ENCODE peak calls at places on chromosomes 13 and 19, in nine cellular contexts. One of them, this sample, is unnamed.
A peak's percentile ranks its signal among the peaks of the same experiment; 100 is the strongest.

GRCh38 chr19:18783958-18784785 is 6.9 kb downstream of the COMP start:
- DNase-seq in AG04450: no peak
- DNase-seq in GM23338: no peak
- DNase-seq in LNCaP clone FGC: no peak
- DNase-seq in neuronal stem cell: no peak
- DNase-seq in BE2C: no peak
- DNase-seq in fibroblast of mammary gland: no peak
- DNase-seq in GM23248: no peak
- DNase-seq in CD8-positive, alpha-beta memory T cell: no peak
- DNase-seq in this sample: no peak

GRCh38 chr19:52603558-52604207 is 33.6 kb downstream of the ZNF701 start:
- DNase-seq in AG04450: no peak
- DNase-seq in GM23338: no peak
- DNase-seq in LNCaP clone FGC: no peak
- DNase-seq in neuronal stem cell: no peak
- DNase-seq in BE2C: no peak
- DNase-seq in fibroblast of mammary gland: peak; percentile 82
- DNase-seq in GM23248: peak; percentile 54
- DNase-seq in CD8-positive, alpha-beta memory T cell: no peak
- DNase-seq in this sample: no peak

GRCh38 chr13:96662036-96662435 is 332.2 kb downstream of the OXGR1 start:
- DNase-seq in AG04450: no peak
- DNase-seq in GM23338: no peak
- DNase-seq in LNCaP clone FGC: no peak
- DNase-seq in neuronal stem cell: no peak
- DNase-seq in BE2C: no peak
- DNase-seq in fibroblast of mammary gland: peak; percentile 53
- DNase-seq in GM23248: peak; percentile 8
- DNase-seq in CD8-positive, alpha-beta memory T cell: no peak
- DNase-seq in this sample: no peak

GRCh38 chr13:110137677-110138008 is 169.3 kb downstream of the COL4A1 start:
- DNase-seq in AG04450: no peak
- DNase-seq in GM23338: no peak
- DNase-seq in LNCaP clone FGC: peak; percentile 31
- DNase-seq in neuronal stem cell: no peak
- DNase-seq in BE2C: no peak
- DNase-seq in fibroblast of mammary gland: peak; percentile 22
- DNase-seq in GM23248: peak; percentile 44
- DNase-seq in CD8-positive, alpha-beta memory T cell: no peak
- DNase-seq in this sample: no peak

GRCh38 chr19:2575734-2576481 is 100.0 kb downstream of the GADD45B start:
- DNase-seq in AG04450: peak; percentile 45
- DNase-seq in GM23338: no peak
- DNase-seq in LNCaP clone FGC: no peak
- DNase-seq in neuronal stem cell: no peak
- DNase-seq in BE2C: peak; percentile 73
- DNase-seq in fibroblast of mammary gland: peak; percentile 96
- DNase-seq in GM23248: peak; percentile 97
- DNase-seq in CD8-positive, alpha-beta memory T cell: no peak
- DNase-seq in this sample: no peak

GRCh38 chr13:98014766-98015165 is 61.3 kb downstream of the IPO5 start:
- DNase-seq in AG04450: peak; percentile 64
- DNase-seq in GM23338: no peak
- DNase-seq in LNCaP clone FGC: no peak
- DNase-seq in neuronal stem cell: no peak
- DNase-seq in BE2C: no peak
- DNase-seq in fibroblast of mammary gland: peak; percentile 79
- DNase-seq in GM23248: peak; percentile 93
- DNase-seq in CD8-positive, alpha-beta memory T cell: no peak
- DNase-seq in this sample: no peak

GRCh38 chr19:15112385-15112784 is 5.2 kb downstream of the SYDE1 start:
- DNase-seq in AG04450: no peak
- DNase-seq in GM23338: peak; percentile 75
- DNase-seq in LNCaP clone FGC: no peak
- DNase-seq in neuronal stem cell: no peak
- DNase-seq in BE2C: no peak
- DNase-seq in fibroblast of mammary gland: no peak
- DNase-seq in GM23248: peak; percentile 30
- DNase-seq in CD8-positive, alpha-beta memory T cell: no peak
- DNase-seq in this sample: no peak

GRCh38 chr19:36401475-36401874 is 17.0 kb downstream of the ZFP82 start:
- DNase-seq in AG04450: no peak
- DNase-seq in GM23338: no peak
- DNase-seq in LNCaP clone FGC: no peak
- DNase-seq in neuronal stem cell: no peak
- DNase-seq in BE2C: no peak
- DNase-seq in fibroblast of mammary gland: no peak
- DNase-seq in GM23248: no peak
- DNase-seq in CD8-positive, alpha-beta memory T cell: no peak
- DNase-seq in this sample: no peak

GRCh38 chr13:51361111-51361510 is 21.6 kb downstream of the SERPINE3 start:
- DNase-seq in AG04450: no peak
- DNase-seq in GM23338: no peak
- DNase-seq in LNCaP clone FGC: no peak
- DNase-seq in neuronal stem cell: no peak
- DNase-seq in BE2C: no peak
- DNase-seq in fibroblast of mammary gland: no peak
- DNase-seq in GM23248: no peak
- DNase-seq in CD8-positive, alpha-beta memory T cell: no peak
- DNase-seq in this sample: no peak

GRCh38 chr13:46063292-46063691 is 10.7 kb upstream of the ZC3H13 start:
- DNase-seq in AG04450: no peak
- DNase-seq in GM23338: no peak
- DNase-seq in LNCaP clone FGC: no peak
- DNase-seq in neuronal stem cell: no peak
- DNase-seq in BE2C: no peak
- DNase-seq in fibroblast of mammary gland: no peak
- DNase-seq in GM23248: no peak
- DNase-seq in CD8-positive, alpha-beta memory T cell: no peak
- DNase-seq in this sample: no peak

GRCh38 chr13:41652735-41653361 is 195.5 kb downstream of the RGCC start:
- DNase-seq in AG04450: peak; percentile 42
- DNase-seq in GM23338: peak; percentile 52
- DNase-seq in LNCaP clone FGC: peak; percentile 10
- DNase-seq in neuronal stem cell: peak; percentile 12
- DNase-seq in BE2C: peak; percentile 29
- DNase-seq in fibroblast of mammary gland: peak; percentile 80
- DNase-seq in GM23248: peak; percentile 80
- DNase-seq in CD8-positive, alpha-beta memory T cell: peak; percentile 2
- DNase-seq in this sample: no peak

GRCh38 chr13:104416973-104417372 is 1350.8 kb upstream of the SLC10A2 start:
- DNase-seq in AG04450: no peak
- DNase-seq in GM23338: no peak
- DNase-seq in LNCaP clone FGC: no peak
- DNase-seq in neuronal stem cell: no peak
- DNase-seq in BE2C: no peak
- DNase-seq in fibroblast of mammary gland: no peak
- DNase-seq in GM23248: no peak
- DNase-seq in CD8-positive, alpha-beta memory T cell: no peak
- DNase-seq in this sample: no peak

GRCh38 chr13:45162821-45163220 is 38.0 kb downstream of the KCTD4 start:
- DNase-seq in AG04450: peak; percentile 74
- DNase-seq in GM23338: no peak
- DNase-seq in LNCaP clone FGC: no peak
- DNase-seq in neuronal stem cell: no peak
- DNase-seq in BE2C: no peak
- DNase-seq in fibroblast of mammary gland: peak; percentile 94
- DNase-seq in GM23248: peak; percentile 93
- DNase-seq in CD8-positive, alpha-beta memory T cell: no peak
- DNase-seq in this sample: peak; percentile 86

GRCh38 chr13:108921238-108921637 is 291.8 kb downstream of the MYO16 start:
- DNase-seq in AG04450: no peak
- DNase-seq in GM23338: no peak
- DNase-seq in LNCaP clone FGC: no peak
- DNase-seq in neuronal stem cell: no peak
- DNase-seq in BE2C: no peak
- DNase-seq in fibroblast of mammary gland: no peak
- DNase-seq in GM23248: no peak
- DNase-seq in CD8-positive, alpha-beta memory T cell: no peak
- DNase-seq in this sample: no peak

GRCh38 chr13:51549050-51549449 is 35.2 kb upstream of the WDFY2 start:
- DNase-seq in AG04450: no peak
- DNase-seq in GM23338: no peak
- DNase-seq in LNCaP clone FGC: no peak
- DNase-seq in neuronal stem cell: no peak
- DNase-seq in BE2C: peak; percentile 17
- DNase-seq in fibroblast of mammary gland: no peak
- DNase-seq in GM23248: no peak
- DNase-seq in CD8-positive, alpha-beta memory T cell: no peak
- DNase-seq in this sample: no peak

GRCh38 chr13:94660695-94661324 is 51.5 kb downstream of the SOX21 start:
- DNase-seq in AG04450: no peak
- DNase-seq in GM23338: peak; percentile 75
- DNase-seq in LNCaP clone FGC: no peak
- DNase-seq in neuronal stem cell: no peak
- DNase-seq in BE2C: no peak
- DNase-seq in fibroblast of mammary gland: peak; percentile 43
- DNase-seq in GM23248: peak; percentile 43
- DNase-seq in CD8-positive, alpha-beta memory T cell: no peak
- DNase-seq in this sample: no peak

GRCh38 chr13:20461481-20461859 is 64.2 kb downstream of the CRYL1 start:
- DNase-seq in AG04450: no peak
- DNase-seq in GM23338: no peak
- DNase-seq in LNCaP clone FGC: no peak
- DNase-seq in neuronal stem cell: no peak
- DNase-seq in BE2C: no peak
- DNase-seq in fibroblast of mammary gland: peak; percentile 71
- DNase-seq in GM23248: peak; percentile 53
- DNase-seq in CD8-positive, alpha-beta memory T cell: no peak
- DNase-seq in this sample: no peak

GRCh38 chr13:20461860-20462532 is 63.7 kb downstream of the CRYL1 start:
- DNase-seq in AG04450: no peak
- DNase-seq in GM23338: peak; percentile 9
- DNase-seq in LNCaP clone FGC: no peak
- DNase-seq in neuronal stem cell: no peak
- DNase-seq in BE2C: no peak
- DNase-seq in fibroblast of mammary gland: no peak
- DNase-seq in GM23248: no peak
- DNase-seq in CD8-positive, alpha-beta memory T cell: no peak
- DNase-seq in this sample: no peak

GRCh38 chr13:20462533-20462915 is 63.1 kb downstream of the CRYL1 start:
- DNase-seq in AG04450: no peak
- DNase-seq in GM23338: peak; percentile 59
- DNase-seq in LNCaP clone FGC: no peak
- DNase-seq in neuronal stem cell: no peak
- DNase-seq in BE2C: no peak
- DNase-seq in fibroblast of mammary gland: no peak
- DNase-seq in GM23248: no peak
- DNase-seq in CD8-positive, alpha-beta memory T cell: no peak
- DNase-seq in this sample: no peak

GRCh38 chr13:20462921-20463320 is 62.7 kb downstream of the CRYL1 start:
- DNase-seq in AG04450: no peak
- DNase-seq in GM23338: no peak
- DNase-seq in LNCaP clone FGC: no peak
- DNase-seq in neuronal stem cell: no peak
- DNase-seq in BE2C: no peak
- DNase-seq in fibroblast of mammary gland: no peak
- DNase-seq in GM23248: no peak
- DNase-seq in CD8-positive, alpha-beta memory T cell: no peak
- DNase-seq in this sample: no peak

GRCh38 chr13:20465218-20465879 is 60.3 kb downstream of the CRYL1 start:
- DNase-seq in AG04450: no peak
- DNase-seq in GM23338: no peak
- DNase-seq in LNCaP clone FGC: peak; percentile 22
- DNase-seq in neuronal stem cell: no peak
- DNase-seq in BE2C: no peak
- DNase-seq in fibroblast of mammary gland: no peak
- DNase-seq in GM23248: peak; percentile 34
- DNase-seq in CD8-positive, alpha-beta memory T cell: no peak
- DNase-seq in this sample: no peak
- H3K4me3 ChIP-seq in AG04450: no peak overlapping the region
- H3K4me3 ChIP-seq in GM23338: no peak overlapping the region
- H3K4me3 ChIP-seq in LNCaP clone FGC: peak overlapping the region; percentile 17
- H3K4me3 ChIP-seq in neuronal stem cell: no peak overlapping the region
- H3K4me3 ChIP-seq in BE2C: no peak overlapping the region
- H3K4me3 ChIP-seq in fibroblast of mammary gland: no peak overlapping the region
- H3K4me3 ChIP-seq in GM23248: no peak overlapping the region
- H3K4me3 ChIP-seq in CD8-positive, alpha-beta memory T cell: no peak overlapping the region
- H3K4me3 ChIP-seq in this sample: no peak overlapping the region

DNA sequence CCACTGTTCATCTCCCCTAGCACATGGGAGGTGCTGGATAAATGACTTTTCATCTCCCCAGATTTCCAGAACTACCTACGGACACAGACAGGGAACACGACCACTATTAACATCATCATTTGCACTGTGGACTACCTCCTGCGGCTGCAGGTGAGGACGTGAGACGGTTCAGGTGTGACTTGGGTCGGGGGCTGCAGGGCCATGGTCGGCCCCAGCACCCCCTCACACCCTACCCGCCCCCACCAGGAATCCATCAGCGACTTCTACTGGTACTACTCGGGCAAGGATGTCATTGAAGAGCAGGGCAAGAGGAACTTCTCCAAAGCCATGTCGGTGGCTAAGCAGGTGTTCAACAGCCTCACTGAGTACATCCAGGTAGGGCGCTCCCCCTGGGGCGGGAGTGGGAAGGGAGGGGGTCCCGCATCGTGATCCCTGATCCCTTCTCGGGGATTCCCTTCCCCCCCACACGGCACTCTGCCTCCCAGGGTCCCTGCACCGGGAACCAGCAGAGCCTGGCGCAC is 74.4 kb downstream of the MAP4K1 start:
- DNase-seq in AG04450: no peak
- DNase-seq in GM23338: no peak
- DNase-seq in LNCaP clone FGC: no peak
- DNase-seq in neuronal stem cell: no peak
- DNase-seq in BE2C: no peak
- DNase-seq in fibroblast of mammary gland: no peak
- DNase-seq in GM23248: no peak
- DNase-seq in CD8-positive, alpha-beta memory T cell: no peak
- DNase-seq in this sample: no peak
- H3K4me3 ChIP-seq in AG04450: no peak overlapping the region
- H3K4me3 ChIP-seq in GM23338: no peak overlapping the region
- H3K4me3 ChIP-seq in LNCaP clone FGC: peak overlapping the region; percentile 36
- H3K4me3 ChIP-seq in neuronal stem cell: no peak overlapping the region
- H3K4me3 ChIP-seq in BE2C: peak overlapping the region; percentile 69
- H3K4me3 ChIP-seq in fibroblast of mammary gland: no peak overlapping the region
- H3K4me3 ChIP-seq in GM23248: no peak overlapping the region
- H3K4me3 ChIP-seq in CD8-positive, alpha-beta memory T cell: no peak overlapping the region
- H3K4me3 ChIP-seq in this sample: peak overlapping the region; percentile 37

GRCh38 chr19:27793128-27793643 is 1419.8 kb downstream of the UQCRFS1 start:
- DNase-seq in AG04450: peak; percentile 27
- DNase-seq in GM23338: peak; percentile 95
- DNase-seq in LNCaP clone FGC: peak; percentile 91
- DNase-seq in neuronal stem cell: peak; percentile 65
- DNase-seq in BE2C: peak; percentile 74
- DNase-seq in fibroblast of mammary gland: peak; percentile 78
- DNase-seq in GM23248: peak; percentile 89
- DNase-seq in CD8-positive, alpha-beta memory T cell: peak; percentile 64
- DNase-seq in this sample: peak; percentile 35
- H3K4me3 ChIP-seq in AG04450: peak overlapping the region; percentile 100
- H3K4me3 ChIP-seq in GM23338: peak overlapping the region; percentile 72
- H3K4me3 ChIP-seq in LNCaP clone FGC: peak overlapping the region; percentile 69
- H3K4me3 ChIP-seq in neuronal stem cell: peak overlapping the region; percentile 67
- H3K4me3 ChIP-seq in BE2C: peak overlapping the region; percentile 95
- H3K4me3 ChIP-seq in fibroblast of mammary gland: peak overlapping the region; percentile 97
- H3K4me3 ChIP-seq in GM23248: peak overlapping the region; percentile 93
- H3K4me3 ChIP-seq in CD8-positive, alpha-beta memory T cell: peak overlapping the region; percentile 100
- H3K4me3 ChIP-seq in this sample: peak overlapping the region; percentile 86

DNA sequence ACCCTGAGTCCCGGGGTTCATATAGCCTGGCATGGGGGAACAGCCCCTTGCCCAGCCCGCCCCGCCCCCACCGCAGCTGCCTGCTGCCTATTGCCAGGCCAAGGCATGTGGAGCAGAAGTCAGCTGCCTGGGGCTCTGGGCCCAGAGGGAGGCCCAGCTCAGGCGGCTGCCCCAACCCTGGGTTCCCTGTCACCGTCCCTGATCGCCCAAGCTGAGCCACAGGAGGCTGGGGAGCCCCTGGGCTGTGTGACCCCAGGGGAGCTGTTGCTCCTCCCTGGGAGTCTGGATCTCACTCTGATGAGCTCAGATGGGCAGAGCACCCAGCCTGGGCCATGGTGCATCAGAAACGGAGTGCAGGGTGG is 1.4 kb downstream of the PLIN4 start:
- DNase-seq in AG04450: no peak
- DNase-seq in GM23338: no peak
- DNase-seq in LNCaP clone FGC: no peak
- DNase-seq in neuronal stem cell: no peak
- DNase-seq in BE2C: no peak
- DNase-seq in fibroblast of mammary gland: no peak
- DNase-seq in GM23248: peak; percentile 20
- DNase-seq in CD8-positive, alpha-beta memory T cell: no peak
- DNase-seq in this sample: no peak
- H3K4me3 ChIP-seq in AG04450: no peak overlapping the region
- H3K4me3 ChIP-seq in GM23338: no peak overlapping the region
- H3K4me3 ChIP-seq in LNCaP clone FGC: no peak overlapping the region
- H3K4me3 ChIP-seq in neuronal stem cell: no peak overlapping the region
- H3K4me3 ChIP-seq in BE2C: no peak overlapping the region
- H3K4me3 ChIP-seq in fibroblast of mammary gland: no peak overlapping the region
- H3K4me3 ChIP-seq in GM23248: no peak overlapping the region
- H3K4me3 ChIP-seq in CD8-positive, alpha-beta memory T cell: no peak overlapping the region
- H3K4me3 ChIP-seq in this sample: no peak overlapping the region